ENCODE peak calls at places on chromosomes 4 and X, in five cellular contexts. C is stomach, T is kidney, F is GM23338, Q is lung. K is an unnamed sample.
A peak's percentile ranks its signal among the peaks of the same experiment; 100 is the strongest.

GRCh38 chrX:41558531-41558930 is 111.4 kb downstream of the NYX start:
- DNase-seq in C (no peak), T (no peak), F (peak; percentile 33), Q (no peak), K (no peak)

GRCh38 chrX:108299704-108300103 is 138.5 kb downstream of the COL4A6 start:
- DNase-seq in C (no peak), T (no peak), F (no peak), Q (no peak), K (no peak)

GRCh38 chrX:617401-617800 is 13.2 kb upstream of the SHOX start:
- DNase-seq in C (no peak), T (no peak), F (no peak), Q (no peak), K (no peak)

GRCh38 chrX:619812-620493 is 10.6 kb upstream of the SHOX start:
- DNase-seq in C (no peak), T (no peak), F (peak; percentile 37), Q (no peak), K (no peak)

GRCh38 chr4:75243570-75243969 is 270.6 kb downstream of the RCHY1 start:
- DNase-seq in C (no peak), T (no peak), F (no peak), Q (no peak), K (no peak)

GRCh38 chr4:156962551-156962974 is 9.0 kb downstream of the PDGFC start:
- DNase-seq in C (peak; percentile 60), T (no peak), F (no peak), Q (no peak), K (peak; percentile 45)

GRCh38 chr4:3286335-3287175 is 6.3 kb upstream of the RGS12 start:
- DNase-seq in C (peak; percentile 22), T (peak; percentile 59), F (no peak), Q (no peak), K (peak; percentile 15)

GRCh38 chr4:152843476-152844107 is 63.8 kb downstream of the ARFIP1 start:
- DNase-seq in C (no peak), T (no peak), F (no peak), Q (no peak), K (no peak)

GRCh38 chr4:143700420-143701352 is at the start of gene FREM3:
- DNase-seq in C (no peak), T (peak; percentile 64), F (peak; percentile 72), Q (no peak), K (no peak)

GRCh38 chr4:8580321-8581093 is at the start of gene GPR78:
- DNase-seq in C (peak; percentile 34), T (peak; percentile 83), F (peak; percentile 95), Q (no peak), K (peak; percentile 51)

GRCh38 chr4:108060164-108060563 is 70.5 kb downstream of the HADH start:
- DNase-seq in C (no peak), T (no peak), F (peak; percentile 64), Q (no peak), K (peak; percentile 51)

GRCh38 chr4:2248821-2249261 is 6.9 kb upstream of the HAUS3 start:
- DNase-seq in C (no peak), T (peak; percentile 74), F (no peak), Q (no peak), K (peak; percentile 13)

GRCh38 chr4:68416591-68416990 is 30.7 kb upstream of the TMPRSS11E start:
- DNase-seq in C (no peak), T (no peak), F (no peak), Q (no peak), K (no peak)

GRCh38 chr4:40722576-40723161 is 27.1 kb upstream of the NSUN7 start:
- DNase-seq in C (no peak), T (no peak), F (no peak), Q (no peak), K (no peak)

GRCh38 chr4:100299019-100299418 is 108.8 kb upstream of the DDIT4L start:
- DNase-seq in C (no peak), T (no peak), F (no peak), Q (no peak), K (peak; percentile 20)

GRCh38 chr4:39823193-39823592 is 125.3 kb downstream of the UBE2K start:
- DNase-seq in C (no peak), T (no peak), F (peak; percentile 7), Q (no peak), K (no peak)

GRCh38 chrX:28120076-28120475 is 138.8 kb upstream of the DCAF8L1 start:
- DNase-seq in C (no peak), T (no peak), F (no peak), Q (no peak), K (no peak)

GRCh38 chr4:24763631-24764302 is 31.6 kb upstream of the SOD3 start:
- DNase-seq in C (no peak), T (no peak), F (no peak), Q (no peak), K (no peak)

GRCh38 chr4:176034936-176035335 is 30.7 kb upstream of the WDR17 start:
- DNase-seq in C (no peak), T (no peak), F (no peak), Q (no peak), K (no peak)

GRCh38 chrX:31333181-31333831 is 261.5 kb upstream of the FTHL17 start:
- DNase-seq in C (no peak), T (no peak), F (no peak), Q (no peak), K (no peak)

GRCh38 chrX:74422576-74423288 is 1.4 kb downstream of the SLC16A2 start:
- DNase-seq in C (peak; percentile 59), T (peak; percentile 88), F (peak; percentile 65), Q (peak; percentile 39), K (peak; percentile 54)

GRCh38 chr4:41282362-41282761 is 25.6 kb downstream of the UCHL1 start:
- DNase-seq in C (no peak), T (no peak), F (no peak), Q (no peak), K (no peak)

GRCh38 chr4:185773419-185773818 is 38.6 kb downstream of the SORBS2 start:
- DNase-seq in C (peak; percentile 66), T (no peak), F (peak; percentile 33), Q (no peak), K (no peak)

DNA sequence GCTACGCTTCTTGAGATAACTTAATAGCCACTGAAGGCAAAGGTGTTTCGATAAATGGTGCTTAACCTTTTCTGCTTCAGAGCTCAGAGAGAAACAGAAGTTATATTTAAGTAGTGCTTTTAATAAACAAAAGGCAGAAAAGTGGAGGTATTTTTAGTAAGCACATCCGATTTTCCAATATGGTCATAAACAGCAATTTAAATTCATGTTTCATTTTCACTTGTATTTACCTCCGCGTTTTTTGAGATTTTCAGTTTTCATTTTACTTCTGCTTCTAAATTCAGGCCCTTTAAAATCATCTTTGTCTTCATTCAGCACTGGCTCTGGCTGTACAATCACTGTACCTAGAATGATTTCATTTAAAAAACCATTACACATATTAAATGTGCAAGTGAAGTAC is 92.4 kb downstream of the ATRX start:
- DNase-seq in C (no peak), T (no peak), F (no peak), Q (no peak), K (no peak)
- H3K4me3 ChIP-seq in C (no peak overlapping the region), T (no peak overlapping the region), F (no peak overlapping the region), Q (no peak overlapping the region), K (no peak overlapping the region)

GRCh38 chr4:7524841-7525240 is 90.1 kb upstream of the PSAPL1 start:
- DNase-seq in C (no peak), T (no peak), F (no peak), Q (no peak), K (no peak)
- H3K4me1 ChIP-seq in C (no peaks in the 10 kb centered on the region), T (no peaks in the 10 kb centered on the region), F (peaks cover 6% of the 10 kb centered on the region), Q (no peaks in the 10 kb centered on the region), K (no peaks in the 10 kb centered on the region)

DNA sequence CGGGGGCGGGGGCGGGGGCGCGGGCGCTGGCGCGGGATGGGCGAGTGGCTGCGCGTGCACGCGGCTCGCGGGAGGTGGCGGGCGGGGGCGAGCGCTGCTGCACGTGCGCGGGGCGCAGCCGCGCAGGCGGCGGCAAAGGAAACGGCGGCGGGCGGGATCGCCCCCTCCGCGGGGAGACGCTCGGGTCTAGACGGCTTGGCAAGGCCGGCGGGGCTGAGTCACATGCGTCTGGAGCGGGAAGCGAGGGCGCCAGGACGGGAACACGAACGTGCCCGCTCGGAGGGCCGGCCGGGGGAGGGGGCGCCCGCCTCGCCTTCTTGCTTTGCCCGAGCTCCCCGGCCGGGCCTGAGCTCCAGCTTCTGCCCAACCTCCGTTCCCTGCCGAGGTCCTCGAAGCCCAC is 4.3 kb upstream of the HAUS7 start:
- DNase-seq in C (peak; percentile 43), T (peak; percentile 93), F (peak; percentile 59), Q (peak; percentile 48), K (peak; percentile 62)
- H3K4me3 ChIP-seq in C (peak overlapping the region; percentile 29), T (no peak overlapping the region), F (peak overlapping the region; percentile 23), Q (no peak overlapping the region), K (no peak overlapping the region)

GRCh38 chrX:100494570-100494969 is 84.5 kb upstream of the PCDH19 start:
- DNase-seq in C (no peak), T (no peak), F (no peak), Q (no peak), K (no peak)
- H3K4me1 ChIP-seq in C (no peaks in the 10 kb centered on the region), T (no peaks in the 10 kb centered on the region), F (peaks cover 6% of the 10 kb centered on the region), Q (no peaks in the 10 kb centered on the region), K (no peaks in the 10 kb centered on the region)

GRCh38 chr4:23202712-23203247 is 510.0 kb downstream of the GBA3 start:
- DNase-seq in C (no peak), T (no peak), F (no peak), Q (no peak), K (no peak)
- H3K4me3 ChIP-seq in C (no peak overlapping the region), T (no peak overlapping the region), F (no peak overlapping the region), Q (no peak overlapping the region), K (no peak overlapping the region)

K was measured in testis.